ENCODE peak calls at places on chromosome 6, in nine cellular contexts. B is endothelial cell, Q is H9, Z is B cell, K is ovary, S is uterus, A is kidney, O is GM23338, E is cardiac fibroblast. U is an unnamed sample.

GRCh38 chr6:104411302-104411701 is 448.4 kb downstream of the HACE1 start:
- DNase-seq in B (no peak), Q (no peak), Z (no peak), K (no peak), S (no peak), A (no peak), O (no peak), E (no peak), U (no peak)

GRCh38 chr6:16840291-16840690 is 79.0 kb upstream of the ATXN1 start:
- DNase-seq in B (no peak), Q (no peak), Z (no peak), K (no peak), S (no peak), A (no peak), O (no peak), E (no peak), U (no peak)

GRCh38 chr6:144581807-144582537 is 296.8 kb downstream of the UTRN start:
- DNase-seq in B (peak; percentile 23), Q (peak; percentile 30), Z (peak; percentile 43), K (no peak), S (no peak), A (no peak), O (peak; percentile 70), E (peak; percentile 37), U (peak; percentile 13)

GRCh38 chr6:95091823-95092436 is 485.4 kb upstream of the MANEA start:
- DNase-seq in B (no peak), Q (no peak), Z (peak; percentile 4), K (no peak), S (no peak), A (no peak), O (peak; percentile 75), E (peak; percentile 67), U (peak; percentile 54)

GRCh38 chr6:2915150-2915549 is 12.0 kb upstream of the SERPINB9 start:
- DNase-seq in B (no peak), Q (peak; percentile 15), Z (no peak), K (no peak), S (no peak), A (no peak), O (no peak), E (no peak), U (no peak)

GRCh38 chr6:14713561-14713960 is 532.3 kb upstream of the JARID2 start:
- DNase-seq in B (no peak), Q (no peak), Z (no peak), K (no peak), S (no peak), A (no peak), O (no peak), E (no peak), U (no peak)

GRCh38 chr6:132937466-132937906 is 123.1 kb downstream of the RPS12 start:
- DNase-seq in B (peak; percentile 60), Q (peak; percentile 65), Z (peak; percentile 4), K (peak; percentile 19), S (no peak), A (no peak), O (peak; percentile 94), E (peak; percentile 54), U (peak; percentile 64)

GRCh38 chr6:126123226-126123625 is 136.9 kb downstream of the TRMT11 start:
- DNase-seq in B (no peak), Q (no peak), Z (no peak), K (no peak), S (no peak), A (no peak), O (no peak), E (peak; percentile 45), U (no peak)

GRCh38 chr6:161444966-161445799 is 171.3 kb upstream of the AGPAT4 start:
- DNase-seq in B (no peak), Q (no peak), Z (no peak), K (no peak), S (no peak), A (no peak), O (no peak), E (no peak), U (no peak)

GRCh38 chr6:156729248-156729647 is 47.9 kb upstream of the ARID1B start:
- DNase-seq in B (no peak), Q (no peak), Z (no peak), K (no peak), S (no peak), A (no peak), O (no peak), E (peak; percentile 7), U (peak; percentile 49)

GRCh38 chr6:81774542-81774941 is 22.1 kb upstream of the TENT5A start:
- DNase-seq in B (no peak), Q (no peak), Z (no peak), K (no peak), S (no peak), A (no peak), O (no peak), E (no peak), U (no peak)

GRCh38 chr6:9499709-9500108 is 915.2 kb downstream of the TFAP2A start:
- DNase-seq in B (no peak), Q (no peak), Z (no peak), K (no peak), S (no peak), A (no peak), O (no peak), E (no peak), U (no peak)

GRCh38 chr6:144546807-144547206 is 261.7 kb downstream of the UTRN start:
- DNase-seq in B (no peak), Q (no peak), Z (no peak), K (no peak), S (no peak), A (no peak), O (no peak), E (no peak), U (no peak)

GRCh38 chr6:104281370-104281769 is 578.3 kb downstream of the HACE1 start:
- DNase-seq in B (no peak), Q (peak; percentile 53), Z (no peak), K (no peak), S (no peak), A (no peak), O (peak; percentile 73), E (no peak), U (no peak)

GRCh38 chr6:168155193-168155592 is 76.2 kb upstream of the FRMD1 start:
- DNase-seq in B (no peak), Q (no peak), Z (no peak), K (no peak), S (no peak), A (no peak), O (no peak), E (peak; percentile 26), U (peak; percentile 45)

GRCh38 chr6:39653631-39654030 is 71.6 kb downstream of the KIF6 start:
- DNase-seq in B (no peak), Q (no peak), Z (no peak), K (no peak), S (no peak), A (no peak), O (peak; percentile 42), E (no peak), U (no peak)

GRCh38 chr6:80210618-80211017 is 104.1 kb downstream of the BCKDHB start:
- DNase-seq in B (no peak), Q (peak; percentile 42), Z (no peak), K (no peak), S (peak; percentile 40), A (no peak), O (peak; percentile 66), E (peak; percentile 76), U (no peak)

GRCh38 chr6:150290429-150290828 is 78.4 kb upstream of the IYD start:
- DNase-seq in B (no peak), Q (no peak), Z (no peak), K (no peak), S (no peak), A (no peak), O (no peak), E (peak; percentile 50), U (peak; percentile 76)

GRCh38 chr6:13419826-13420225 is 67.6 kb downstream of the GFOD1 start:
- DNase-seq in B (no peak), Q (peak; percentile 23), Z (no peak), K (no peak), S (no peak), A (no peak), O (no peak), E (no peak), U (no peak)
- TF ChIP-seq CTCF in B (no peak), Q (no peak), Z (no peak), K (no peak), S (no peak), A (no peak), O (no peak), E (no peak), U (no peak)

GRCh38 chr6:55617272-55617671 is 38.3 kb upstream of the HMGCLL1 start:
- DNase-seq in B (peak; percentile 14), Q (peak; percentile 42), Z (no peak), K (no peak), S (no peak), A (no peak), O (peak; percentile 72), E (peak; percentile 67), U (peak; percentile 70)
- TF ChIP-seq CTCF in B (peak; percentile 69), Q (peak; percentile 75), Z (no peak), K (no peak), S (no peak), A (peak; percentile 37), O (peak; percentile 82), E (peak; percentile 66), U (peak; percentile 43)

GRCh38 chr6:91341473-91341872 is 754.6 kb upstream of the MAP3K7 start:
- DNase-seq in B (no peak), Q (no peak), Z (no peak), K (no peak), S (no peak), A (no peak), O (peak; percentile 4), E (no peak), U (no peak)

GRCh38 chr6:91340998-91341397 is 754.1 kb upstream of the MAP3K7 start:
- DNase-seq in B (no peak), Q (no peak), Z (no peak), K (no peak), S (no peak), A (no peak), O (peak; percentile 11), E (no peak), U (no peak)

GRCh38 chr6:91337967-91338366 is 751.1 kb upstream of the MAP3K7 start:
- DNase-seq in B (no peak), Q (no peak), Z (no peak), K (no peak), S (no peak), A (no peak), O (peak; percentile 33), E (no peak), U (no peak)
- TF ChIP-seq CTCF in B (peak; percentile 89), Q (peak; percentile 63), Z (peak; percentile 9), K (no peak), S (no peak), A (no peak), O (peak; percentile 16), E (peak; percentile 16), U (peak; percentile 34)

DNA sequence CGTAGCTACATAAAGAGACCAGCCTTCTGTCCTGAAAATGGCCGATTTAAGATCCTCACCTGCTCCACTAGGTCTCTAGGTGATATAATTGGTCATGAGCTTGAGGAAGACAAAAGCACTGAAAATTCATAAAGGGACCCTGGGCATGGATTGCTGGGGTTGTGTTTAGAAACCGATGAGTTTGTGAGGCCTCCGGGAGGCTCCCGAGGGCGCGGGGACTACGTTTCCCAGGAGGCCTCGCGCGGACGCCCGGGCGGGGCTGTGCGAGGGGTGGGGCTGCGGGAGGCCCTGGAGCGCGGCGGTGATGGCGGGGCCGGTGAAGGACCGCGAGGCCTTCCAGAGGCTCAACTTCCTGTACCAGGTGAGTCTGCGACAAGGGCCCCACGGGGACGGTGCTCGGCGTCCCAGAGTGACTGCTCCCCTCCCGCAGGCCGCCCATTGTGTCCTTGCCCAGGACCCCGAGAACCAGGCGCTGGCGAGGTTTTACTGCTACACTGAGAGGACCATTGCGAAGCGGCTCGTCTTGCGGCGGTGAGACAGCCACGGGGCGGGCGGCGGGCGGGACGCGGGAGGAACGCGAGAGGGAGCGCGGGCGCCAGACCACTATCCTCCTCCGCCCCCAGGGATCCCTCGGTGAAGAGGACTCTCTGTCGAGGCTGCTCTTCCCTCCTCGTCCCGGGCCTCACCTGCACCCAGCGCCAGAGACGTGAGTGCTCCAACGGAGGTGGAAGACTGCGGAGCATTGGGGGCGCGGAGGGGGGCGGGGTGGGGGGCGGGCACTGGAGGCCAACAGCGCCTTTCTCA is at the start of gene RPP21:
- DNase-seq in B (peak; percentile 84), Q (peak; percentile 91), Z (peak; percentile 91), K (peak; percentile 84), S (peak; percentile 83), A (peak; percentile 94), O (peak; percentile 93), E (peak; percentile 78), U (peak; percentile 76)
- TF ChIP-seq CTCF in B (no peak), Q (no peak), Z (no peak), K (no peak), S (no peak), A (no peak), O (no peak), E (no peak), U (no peak)